ENCODE peak calls at places on chromosomes 16 and 17, in ten cellular contexts. E, T, G, H, Z, W, P, Y, R and M are unnamed samples.

GRCh38 chr17:57572062-57572461 is 173.0 kb downstream of the CCDC182 start:
- DNase-seq in Z (no peak), P (no peak), T (no peak), H (no peak), Y (no peak), E (no peak), R (no peak), W (no peak), G (no peak), M (no peak)

GRCh38 chr16:77859493-77860232 is 71.3 kb downstream of the VAT1L start:
- DNase-seq in Y (no peak), P (no peak), E (no peak), W (no peak), G (no peak), R (no peak), T (no peak), Z (no peak), H (no peak), M (no peak)

GRCh38 chr17:74283371-74283673 is 9.3 kb downstream of the DNAI2 start:
- DNase-seq in E (no peak), R (no peak), T (no peak), Z (no peak), G (no peak), P (no peak), Y (no peak), W (no peak), H (no peak), M (no peak)

GRCh38 chr17:76709077-76709950 is 1.5 kb downstream of the MXRA7 start:
- DNase-seq in H (peak; percentile 92), Z (no peak), W (peak; percentile 88), E (no peak), R (peak; percentile 50), Y (peak; percentile 99), T (peak; percentile 99), P (peak; percentile 97), G (peak; percentile 95), M (no peak)

GRCh38 chr17:46193246-46193625 is at the start of gene KANSL1:
- DNase-seq in P (peak; percentile 97), R (peak; percentile 85), E (peak; percentile 82), H (peak; percentile 97), W (peak; percentile 92), G (peak; percentile 90), Z (peak; percentile 96), Y (peak; percentile 79), T (peak; percentile 98), M (peak; percentile 88)

GRCh38 chr17:50443492-50444051 is 17.6 kb downstream of the ACSF2 start:
- DNase-seq in G (peak; percentile 27), Z (no peak), R (no peak), Y (no peak), T (no peak), H (peak; percentile 62), E (no peak), P (peak; percentile 40), W (no peak), M (no peak)

GRCh38 chr17:4301066-4301465 is 37.3 kb upstream of the ANKFY1 start:
- DNase-seq in G (no peak), Y (no peak), E (no peak), R (no peak), Z (no peak), W (no peak), H (peak; percentile 38), T (no peak), P (no peak), M (no peak)

GRCh38 chr17:1108560-1108809 is 71.3 kb downstream of the ABR start:
- DNase-seq in H (no peak), P (no peak), T (no peak), Y (no peak), W (no peak), G (no peak), R (no peak), E (peak; percentile 46), Z (no peak), M (no peak)

GRCh38 chr16:78297066-78297666 is 197.7 kb downstream of the WWOX start:
- DNase-seq in P (no peak), H (no peak), Z (no peak), W (no peak), Y (peak; percentile 3), T (no peak), E (no peak), G (no peak), R (no peak), M (no peak)

GRCh38 chr16:14001521-14001920 is 69.6 kb upstream of the MRTFB start:
- DNase-seq in Y (no peak), E (no peak), P (no peak), G (no peak), W (no peak), T (no peak), R (no peak), H (no peak), Z (no peak), M (no peak)

GRCh38 chr17:43406676-43407645 is 8.2 kb downstream of the ARL4D start:
- DNase-seq in W (no peak), G (peak; percentile 73), Y (peak; percentile 69), E (no peak), H (no peak), R (no peak), Z (no peak), T (peak; percentile 69), P (peak; percentile 78), M (no peak)

GRCh38 chr17:82020874-82021727 is 1.6 kb downstream of the CENPX start:
- DNase-seq in Y (peak; percentile 43), R (peak; percentile 81), T (peak; percentile 75), Z (peak; percentile 53), H (peak; percentile 90), G (peak; percentile 83), P (peak; percentile 82), W (peak; percentile 85), E (peak; percentile 55), M (no peak)

GRCh38 chr16:797120-797420 is 3.5 kb downstream of the GNG13 start:
- DNase-seq in H (no peak), E (peak; percentile 74), G (no peak), P (no peak), Z (no peak), Y (no peak), W (no peak), R (no peak), T (no peak), M (peak; percentile 53)

GRCh38 chr16:11309895-11310633 is 28.9 kb upstream of the PRM1 start:
- DNase-seq in P (no peak), E (no peak), G (no peak), Y (no peak), R (no peak), T (no peak), W (no peak), Z (peak; percentile 55), H (no peak), M (no peak)

GRCh38 chr17:78682363-78682762 is 99.7 kb downstream of the CYTH1 start:
- DNase-seq in G (no peak), E (no peak), P (no peak), R (no peak), Y (no peak), H (no peak), Z (no peak), W (peak; percentile 26), T (no peak), M (no peak)

GRCh38 chr16:66044089-66044488 is 322.4 kb upstream of the CDH5 start:
- DNase-seq in W (no peak), P (no peak), Y (no peak), E (no peak), G (no peak), Z (no peak), T (no peak), R (no peak), H (no peak), M (no peak)

GRCh38 chr17:46031920-46032319 is 32.9 kb downstream of the STH start:
- DNase-seq in G (no peak), H (no peak), P (no peak), T (no peak), Y (no peak), Z (no peak), R (no peak), W (no peak), E (no peak), M (no peak)

GRCh38 chr16:46974352-46974751 is 878 bp upstream of the DNAJA2 start:
- DNase-seq in W (no peak), G (no peak), T (no peak), Z (peak; percentile 52), H (no peak), R (no peak), Y (no peak), P (peak; percentile 8), E (no peak), M (peak; percentile 18)

GRCh38 chr17:61943117-61943516 is 15.3 kb upstream of the INTS2 start:
- DNase-seq in H (no peak), E (no peak), W (no peak), Y (no peak), T (no peak), G (no peak), R (no peak), Z (no peak), P (no peak), M (no peak)